ENCODE peak calls at places on chromosome 20, in eight cellular contexts. F is neural progenitor cell, P is HCT116, R is GM23248, Y is hepatocyte, V is fibroblast of lung, Q is mammary epithelial cell, B is H1. K is an unnamed sample. For H3K4me1, the result is how much of the 10 kb centered on the place peaks cover.

GRCh38 chr20:33993800-33994623 is at the start of gene RALY:
- DNase-seq in Y (peak), V (peak), F (peak), R (peak), Q (peak), B (peak), P (peak), K (peak)

GRCh38 chr20:49859011-49859410 is 46.4 kb downstream of the SLC9A8 start:
- DNase-seq in B (no peak), F (no peak), P (no peak), V (no peak), Q (no peak), R (no peak), Y (no peak), K (no peak)

GRCh38 chr20:18224968-18225568 is 63.3 kb upstream of the ZNF133 start:
- DNase-seq in R (peak), B (peak), Y (peak), V (peak), Q (peak), F (peak), P (peak), K (peak)

GRCh38 chr20:60117040-60117439 is 158.8 kb downstream of the CDH26 start:
- DNase-seq in B (no peak), V (no peak), Y (no peak), R (peak), P (no peak), Q (no peak), F (no peak), K (no peak)

GRCh38 chr20:2538931-2539330 is 2.6 kb downstream of the TMC2 start:
- DNase-seq in F (no peak), Y (no peak), V (no peak), B (no peak), Q (no peak), R (no peak), P (no peak), K (no peak)

GRCh38 chr20:57476073-57476526 is 48.8 kb downstream of the CTCFL start:
- DNase-seq in Y (no peak), Q (no peak), R (no peak), B (no peak), F (no peak), V (no peak), P (no peak), K (no peak)

GRCh38 chr20:53021934-53022333 is 49.8 kb downstream of the TSHZ2 start:
- DNase-seq in R (peak), Y (no peak), B (no peak), V (no peak), Q (peak), F (no peak), P (no peak), K (peak)

GRCh38 chr20:50834599-50835005 is 39.7 kb downstream of the BCAS4 start:
- DNase-seq in R (peak), B (no peak), V (peak), F (no peak), P (no peak), Y (no peak), Q (no peak), K (peak)

GRCh38 chr20:48544402-48545333 is 283.1 kb downstream of the PREX1 start:
- DNase-seq in B (no peak), Y (peak), Q (no peak), R (no peak), V (no peak), F (no peak), P (no peak), K (no peak)

GRCh38 chr20:18533491-18533890 is 25.8 kb downstream of the SEC23B start:
- DNase-seq in F (no peak), B (no peak), Q (no peak), R (no peak), V (no peak), P (no peak), Y (no peak), K (peak)

GRCh38 chr20:57390604-57391438 is at the start of gene RBM38:
- DNase-seq in F (peak), V (peak), Y (peak), R (peak), P (peak), B (peak), Q (peak), K (no peak)

GRCh38 chr20:58584881-58585752 is 66.0 kb upstream of the STX16 start:
- DNase-seq in F (peak), P (no peak), V (peak), Q (no peak), B (no peak), R (no peak), Y (no peak), K (peak)

GRCh38 chr20:43538855-43539700 is 19.7 kb upstream of the SGK2 start:
- DNase-seq in V (no peak), B (no peak), R (peak), Q (no peak), Y (no peak), P (no peak), F (no peak), K (no peak)

GRCh38 chr20:13458860-13459451 is 179.8 kb downstream of the TASP1 start:
- DNase-seq in B (no peak), Q (peak), F (peak), R (peak), V (peak), Y (peak), P (peak), K (peak)

GRCh38 chr20:50346372-50347347 is 156.0 kb downstream of the CEBPB start:
- DNase-seq in Q (peak), B (no peak), P (no peak), F (no peak), R (peak), V (peak), Y (peak), K (peak)

GRCh38 chr20:8424010-8424409 is 291.9 kb downstream of the PLCB1 start:
- DNase-seq in F (no peak), V (peak), R (peak), Y (no peak), B (no peak), Q (no peak), P (no peak), K (peak)

GRCh38 chr20:4295226-4295625 is 279.9 kb upstream of the RNF24 start:
- DNase-seq in V (no peak), Q (no peak), F (no peak), B (no peak), R (no peak), Y (no peak), P (no peak), K (no peak)

GRCh38 chr20:4300921-4301320 is 285.6 kb upstream of the RNF24 start:
- DNase-seq in B (no peak), Q (no peak), V (no peak), Y (no peak), F (no peak), R (no peak), P (no peak), K (no peak)

GRCh38 chr20:10673176-10673830 is 496 bp downstream of the JAG1 start:
- DNase-seq in B (peak), V (no peak), F (peak), R (peak), Q (no peak), Y (peak), P (no peak), K (no peak)

GRCh38 chr20:35305682-35306556 is 13.7 kb upstream of the FAM83C start:
- DNase-seq in F (no peak), Y (peak), V (peak), B (no peak), R (peak), Q (peak), P (peak), K (peak)

GRCh38 chr20:31573555-31574295 is 31.4 kb upstream of the ID1 start:
- DNase-seq in B (no peak), F (no peak), V (no peak), R (peak), Q (no peak), P (no peak), Y (peak), K (no peak)

GRCh38 chr20:49395183-49395582 is 87.3 kb downstream of the KCNB1 start:
- DNase-seq in R (peak), F (no peak), B (no peak), Y (no peak), Q (no peak), P (no peak), V (peak), K (no peak)

GRCh38 chr20:3239867-3240775 is 1.1 kb upstream of the SLC4A11 start:
- DNase-seq in F (peak), R (peak), Q (peak), V (peak), B (peak), P (no peak), Y (no peak), K (no peak)

GRCh38 chr20:21156266-21156665 is 30.4 kb downstream of the KIZ start:
- DNase-seq in R (peak), P (no peak), F (no peak), Q (peak), B (no peak), Y (no peak), V (peak), K (peak)

GRCh38 chr20:3857405-3857804 is 10.8 kb downstream of the MAVS start:
- DNase-seq in Y (no peak), F (no peak), P (no peak), B (no peak), V (no peak), Q (no peak), R (no peak), K (no peak)

GRCh38 chr20:21102691-21103311 is 3.4 kb downstream of the LINC00237 start:
- DNase-seq in Q (peak), F (peak), V (no peak), Y (peak), R (peak), B (peak), P (no peak), K (no peak)

GRCh38 chr20:54064939-54065338 is 5.5 kb downstream of the BCAS1 start:
- DNase-seq in V (no peak), B (no peak), F (no peak), R (no peak), P (no peak), Q (no peak), Y (no peak), K (no peak)

DNA sequence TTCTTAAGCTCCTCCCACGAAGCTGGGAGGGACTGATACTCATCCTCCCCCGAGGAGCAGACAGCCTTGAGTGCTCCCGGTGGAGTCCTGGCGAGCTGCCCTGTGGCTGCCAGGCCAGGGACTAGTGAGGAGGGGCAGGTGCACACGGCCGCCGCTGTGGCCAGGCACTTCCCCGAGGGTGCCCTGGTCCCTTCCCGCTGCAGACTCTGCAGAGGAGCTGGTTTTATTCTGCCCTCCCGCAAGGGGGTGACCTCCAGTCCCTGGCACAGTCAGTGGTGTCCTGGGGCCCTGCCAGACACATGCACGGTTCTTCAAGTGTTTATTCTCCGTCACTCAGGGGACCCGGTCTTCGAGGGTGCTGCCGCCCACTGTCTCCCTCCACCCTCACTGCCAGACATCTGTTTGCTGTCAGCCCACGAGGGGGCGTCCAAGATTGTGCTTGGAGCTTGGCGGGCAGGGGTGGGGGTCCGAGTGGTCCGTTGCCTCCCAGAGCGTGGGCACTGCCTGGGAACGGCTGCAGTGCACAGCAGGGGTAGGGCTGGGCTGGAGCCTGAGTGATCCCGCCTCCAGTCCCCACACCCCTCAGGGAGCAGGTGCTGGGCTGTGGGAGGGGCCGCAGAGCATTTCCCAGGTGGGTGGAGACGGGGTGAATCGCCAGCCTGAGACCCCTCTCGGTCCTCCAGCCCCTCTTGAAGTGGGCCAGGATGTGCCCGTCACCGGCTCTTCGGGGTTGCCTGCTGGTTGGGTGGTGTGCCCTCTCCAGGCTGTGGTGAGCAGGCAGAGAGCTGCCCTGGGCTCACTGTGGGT is 3.1 kb upstream of the CABLES2 start:
- DNase-seq in R (peak), V (peak), P (no peak), F (peak), B (peak), Y (peak), Q (no peak), K (no peak)
- H3K4me2 ChIP-seq in R (no peak), V (no peak), P (peak), F (peak), B (peak), Y (peak), Q (no peak), K (no peak)

GRCh38 chr20:36833275-36834020 is 42.5 kb upstream of the TLDC2 start:
- DNase-seq in V (peak), P (no peak), B (no peak), R (peak), F (no peak), Y (peak), Q (no peak), K (peak)

GRCh38 chr20:36832791-36833190 is 43.1 kb upstream of the TLDC2 start:
- DNase-seq in R (no peak), Q (no peak), F (no peak), B (no peak), Y (no peak), P (no peak), V (no peak), K (no peak)

GRCh38 chr20:36835025-36835424 is 40.9 kb upstream of the TLDC2 start:
- DNase-seq in Y (no peak), R (no peak), F (no peak), B (no peak), P (no peak), V (no peak), Q (no peak), K (no peak)

GRCh38 chr20:36827541-36828279 is 48.2 kb upstream of the TLDC2 start:
- DNase-seq in P (no peak), F (no peak), B (no peak), Y (no peak), R (no peak), Q (no peak), V (no peak), K (no peak)

DNA sequence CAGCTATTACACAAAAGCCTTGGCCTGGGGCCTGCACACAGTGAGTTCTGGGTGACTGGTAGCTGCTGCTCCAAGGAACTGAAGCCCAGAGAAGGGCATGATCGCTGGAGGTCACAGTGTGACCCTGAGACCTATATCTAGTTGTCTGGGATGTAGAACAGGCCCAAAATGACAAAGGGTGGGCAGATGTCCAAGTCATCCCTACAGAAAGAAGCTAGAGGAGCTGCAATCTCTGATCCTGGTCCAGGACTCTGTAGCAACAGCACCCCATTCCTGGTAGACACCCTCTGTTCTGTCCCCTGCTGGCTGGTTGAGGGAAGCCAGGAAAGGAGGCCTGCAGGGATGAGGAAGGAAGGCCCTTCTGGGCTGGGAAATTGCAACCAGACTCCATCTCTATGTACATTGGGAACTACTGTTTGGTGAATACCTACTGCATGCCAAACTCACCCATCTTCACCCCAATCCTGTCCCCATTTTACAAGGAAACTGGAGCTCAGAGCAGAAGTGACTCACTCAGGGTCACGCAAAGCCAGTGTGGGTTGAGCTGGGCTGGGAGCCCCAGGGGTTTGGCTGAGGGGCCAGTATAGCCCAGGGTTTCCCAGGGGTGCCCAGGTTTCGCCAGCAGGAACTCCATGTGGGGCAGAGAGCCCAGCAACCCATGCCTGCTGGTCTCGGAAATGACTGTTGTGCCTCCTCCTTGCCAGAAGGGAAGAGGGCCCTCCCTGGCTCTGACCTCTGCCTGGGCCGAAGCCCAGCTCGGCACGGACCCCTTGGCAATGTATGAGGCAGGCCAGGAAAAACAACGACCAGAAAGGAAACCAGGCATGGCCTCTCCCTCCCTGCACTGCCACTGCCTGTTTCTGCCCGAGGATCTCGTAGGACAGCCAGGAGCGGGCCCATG is 44.9 kb upstream of the TLDC2 start:
- DNase-seq in Y (no peak), F (no peak), P (no peak), B (no peak), Q (no peak), R (peak), V (peak), K (no peak)
- H3K4me1 ChIP-seq in Y (under half), F (under half), P (under half), B (under half), Q (under half), R (under half), V (under half), K (under half)

GRCh38 chr20:46010491-46011405 is 2.0 kb downstream of the MMP9 start:
- DNase-seq in P (no peak), R (peak), V (no peak), Y (no peak), B (no peak), Q (no peak), F (peak), K (no peak)
- TF ChIP-seq EZH2 in P (no peak), R (peak), V (peak), Y (no peak), B (no peak), Q (peak), F (no peak), K (peak)

GRCh38 chr20:23034721-23035671 is at the start of gene SSTR4:
- DNase-seq in Q (no peak), B (peak), P (no peak), F (peak), R (no peak), V (no peak), Y (peak), K (no peak)
- H3K4me2 ChIP-seq in Q (no peak), B (peak), P (no peak), F (peak), R (no peak), V (no peak), Y (peak), K (no peak)

GRCh38 chr20:41174373-41174772 is 37.0 kb downstream of the PLCG1 start:
- DNase-seq in B (peak), P (no peak), R (no peak), Q (no peak), Y (no peak), V (no peak), F (no peak), K (no peak)

GRCh38 chr20:41172296-41173140 is 35.2 kb downstream of the PLCG1 start:
- DNase-seq in Q (no peak), R (no peak), B (peak), Y (no peak), P (no peak), F (no peak), V (peak), K (no peak)

GRCh38 chr20:41174782-41175181 is 37.4 kb downstream of the PLCG1 start:
- DNase-seq in F (peak), Q (no peak), R (peak), B (no peak), Y (no peak), P (no peak), V (peak), K (no peak)

GRCh38 chr20:41173161-41173721 is 35.9 kb downstream of the PLCG1 start:
- DNase-seq in Q (peak), F (peak), R (peak), B (peak), P (peak), Y (peak), V (peak), K (peak)

GRCh38 chr20:41173791-41174341 is 36.5 kb downstream of the PLCG1 start:
- DNase-seq in V (no peak), F (no peak), Q (no peak), R (no peak), P (no peak), B (peak), Y (no peak), K (no peak)
- H3K4me1 ChIP-seq in V (under half), F (under half), Q (half or more), R (under half), P (under half), B (under half), Y (under half), K (under half)

GRCh38 chr20:64048402-64049044 is 916 bp downstream of the SOX18 start:
- DNase-seq in V (no peak), B (peak), R (no peak), P (no peak), Q (no peak), F (peak), Y (no peak), K (no peak)
- TF ChIP-seq EZH2 in V (peak), B (peak), R (no peak), P (no peak), Q (no peak), F (peak), Y (no peak), K (peak)

GRCh38 chr20:24495266-24495665 is 25.8 kb downstream of the SYNDIG1 start:
- DNase-seq in Y (no peak), B (no peak), P (no peak), R (no peak), V (no peak), Q (peak), F (no peak), K (no peak)

GRCh38 chr20:24498641-24499040 is 29.2 kb downstream of the SYNDIG1 start:
- DNase-seq in Q (no peak), Y (no peak), R (no peak), V (no peak), P (no peak), B (no peak), F (no peak), K (no peak)

GRCh38 chr20:24494460-24494920 is 25.1 kb downstream of the SYNDIG1 start:
- DNase-seq in P (no peak), V (no peak), B (no peak), R (no peak), Q (no peak), Y (no peak), F (no peak), K (no peak)

GRCh38 chr20:24499472-24499871 is 30.0 kb downstream of the SYNDIG1 start:
- DNase-seq in V (no peak), P (no peak), B (no peak), Q (no peak), F (no peak), Y (no peak), R (no peak), K (no peak)

DNA sequence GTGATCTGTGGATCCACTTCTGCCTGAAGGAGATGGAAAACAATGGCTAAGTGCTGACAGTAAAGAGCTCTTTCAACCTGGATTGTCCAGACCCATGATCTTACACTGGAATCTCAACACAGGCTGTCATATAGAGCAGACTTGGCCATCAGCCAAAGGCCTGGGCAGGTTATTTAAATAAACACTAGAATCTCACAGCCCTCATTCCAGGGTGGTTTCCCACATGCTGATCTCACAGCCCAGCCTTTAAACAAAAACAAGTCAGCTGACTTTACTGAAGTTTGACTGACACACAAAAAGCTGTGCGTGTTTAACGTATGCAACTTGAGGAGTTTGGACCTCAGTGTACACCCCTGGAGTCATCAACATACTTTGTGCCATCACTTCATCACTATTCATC is 28.4 kb downstream of the SYNDIG1 start:
- DNase-seq in Y (peak), F (no peak), R (no peak), P (no peak), Q (peak), V (peak), B (no peak), K (peak)
- H3K4me2 ChIP-seq in Y (no peak), F (no peak), R (no peak), P (no peak), Q (no peak), V (no peak), B (no peak), K (no peak)

GRCh38 chr20:1335961-1336698 is 7.2 kb upstream of the SDCBP2 start:
- DNase-seq in P (no peak), V (no peak), F (no peak), Y (no peak), B (peak), R (peak), Q (no peak), K (no peak)

GRCh38 chr20:1334761-1335160 is 5.8 kb upstream of the SDCBP2 start:
- DNase-seq in P (peak), F (no peak), Y (no peak), V (no peak), R (peak), B (peak), Q (peak), K (no peak)

GRCh38 chr20:1332749-1333300 is 3.9 kb upstream of the SDCBP2 start:
- DNase-seq in P (no peak), Q (no peak), R (no peak), F (no peak), Y (no peak), B (peak), V (no peak), K (no peak)

GRCh38 chr20:1333462-1334369 is 4.8 kb upstream of the SDCBP2 start:
- DNase-seq in Y (no peak), P (no peak), B (peak), Q (no peak), F (no peak), R (no peak), V (no peak), K (no peak)

GRCh38 chr20:1334370-1334731 is 5.4 kb upstream of the SDCBP2 start:
- DNase-seq in V (no peak), R (no peak), B (peak), P (no peak), Y (no peak), F (no peak), Q (no peak), K (no peak)
- H3K4me1 ChIP-seq in V (under half), R (under half), B (under half), P (under half), Y (under half), F (under half), Q (under half), K (under half)